ENCODE peak calls at places on chromosomes 4 and X, in ten cellular contexts. A is AG10803, C is sigmoid colon, Q is aorta, S is fibroblast of pulmonary artery, J is A673, Y is left ventricle myocardium inferior, O is adrenal gland, R is cardiac fibroblast, N is brain microvascular endothelial cell. D is an unnamed sample.

GRCh38 chr4:108982786-108983185 is 219.9 kb upstream of the ETNPPL start:
- DNase-seq in Y (no peak), O (no peak), A (peak), Q (no peak), C (no peak), N (no peak), J (peak), S (no peak), R (no peak), D (no peak)

GRCh38 chrX:47854474-47854873 is 17.8 kb downstream of the ZNF81 start:
- DNase-seq in O (peak), C (no peak), S (peak), R (peak), N (peak), Y (peak), A (peak), J (peak), Q (peak), D (peak)

GRCh38 chr4:10747186-10747585 is 62.6 kb upstream of the CLNK start:
- DNase-seq in S (no peak), O (no peak), Y (no peak), N (no peak), A (no peak), Q (no peak), R (no peak), J (no peak), C (no peak), D (no peak)

GRCh38 chrX:47562615-47563243 is 1.7 kb downstream of the ARAF start:
- DNase-seq in Q (peak), S (peak), R (peak), Y (no peak), J (peak), A (no peak), C (no peak), O (no peak), N (no peak), D (peak)

GRCh38 chrX:130120321-130120731 is 10.0 kb upstream of the ELF4 start:
- DNase-seq in A (no peak), C (no peak), J (no peak), Q (no peak), R (no peak), N (no peak), O (no peak), S (no peak), Y (no peak), D (no peak)

GRCh38 chrX:48835524-48836329 is at the start of gene PCSK1N:
- DNase-seq in A (no peak), J (peak), O (no peak), S (no peak), Y (no peak), C (no peak), Q (no peak), R (peak), N (no peak), D (no peak)

GRCh38 chrX:39759526-39760224 is 338.1 kb downstream of the BCOR start:
- DNase-seq in O (peak), N (peak), A (peak), R (peak), S (peak), C (peak), Q (no peak), J (no peak), Y (peak), D (peak)

GRCh38 chr4:182894681-182895275 is 22.4 kb downstream of the DCTD start:
- DNase-seq in S (no peak), N (no peak), R (no peak), Q (no peak), A (no peak), Y (no peak), J (no peak), O (no peak), C (no peak), D (no peak)

GRCh38 chr4:88333741-88334405 is 44.8 kb upstream of the HERC6 start:
- DNase-seq in N (no peak), C (no peak), J (no peak), Y (no peak), S (peak), O (no peak), A (peak), Q (no peak), R (peak), D (peak)

GRCh38 chr4:153060191-153060590 is 124.1 kb downstream of the FHDC1 start:
- DNase-seq in C (no peak), S (no peak), N (no peak), R (no peak), J (no peak), Y (no peak), Q (no peak), O (no peak), A (no peak), D (no peak)

GRCh38 chr4:41796545-41797210 is 48.2 kb upstream of the PHOX2B start:
- DNase-seq in J (peak), O (no peak), R (no peak), Y (no peak), A (no peak), N (no peak), Q (no peak), S (no peak), C (no peak), D (no peak)

DNA sequence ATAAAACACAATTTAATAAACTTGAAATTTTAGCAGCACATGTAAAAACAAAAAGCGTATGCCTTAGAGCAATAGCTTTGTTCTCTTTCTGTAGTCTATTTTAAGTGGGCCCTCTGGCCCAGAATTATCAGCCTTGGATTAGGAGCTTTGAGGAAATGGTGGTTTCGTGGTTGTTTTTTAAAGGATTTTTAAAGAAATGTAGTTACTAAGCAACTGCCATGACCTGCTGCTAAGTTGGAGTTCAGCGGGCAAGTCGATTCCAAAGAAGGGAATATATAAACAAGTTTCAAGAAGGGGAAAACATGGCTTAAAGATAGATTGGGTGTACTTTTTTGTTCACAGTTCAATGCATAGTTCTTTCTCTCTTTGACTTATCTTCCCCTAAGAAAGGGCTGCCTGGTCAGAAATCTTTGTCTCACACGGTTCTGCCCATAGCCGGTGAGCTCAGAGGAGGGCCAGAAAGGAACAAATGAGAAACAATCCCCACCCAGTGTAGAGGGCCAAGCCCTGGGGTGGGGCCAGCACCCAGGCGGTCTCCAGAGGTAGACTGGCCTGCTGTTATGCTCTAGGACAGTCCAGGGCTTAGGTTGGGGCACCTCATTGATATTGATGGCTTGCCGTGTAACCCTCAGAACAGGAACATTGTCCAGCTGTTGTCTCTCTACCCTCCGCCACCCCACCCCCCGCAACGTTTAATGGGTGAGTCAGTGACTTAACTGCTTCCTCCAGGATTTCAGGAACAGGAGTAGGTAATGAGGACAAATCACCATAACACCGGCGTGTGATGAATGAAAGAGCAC is 32.5 kb downstream of the DLG3 start:
- DNase-seq in C (peak), Q (peak), R (peak), O (no peak), A (peak), S (peak), N (peak), Y (no peak), J (peak), D (peak)
- H3K4me3 ChIP-seq in C (no peak), Q (no peak), R (no peak), O (no peak), A (no peak), S (no peak), N (peak), Y (no peak), J (no peak), D (no peak)

GRCh38 chr4:133389029-133389428 is 239.9 kb downstream of the PCDH10 start:
- DNase-seq in Y (no peak), R (no peak), A (no peak), N (no peak), S (no peak), Q (no peak), O (no peak), J (no peak), C (no peak), D (no peak)
- H3K4me3 ChIP-seq in Y (no peak), R (no peak), A (no peak), N (no peak), S (no peak), Q (no peak), O (no peak), J (no peak), C (no peak), D (no peak)

DNA sequence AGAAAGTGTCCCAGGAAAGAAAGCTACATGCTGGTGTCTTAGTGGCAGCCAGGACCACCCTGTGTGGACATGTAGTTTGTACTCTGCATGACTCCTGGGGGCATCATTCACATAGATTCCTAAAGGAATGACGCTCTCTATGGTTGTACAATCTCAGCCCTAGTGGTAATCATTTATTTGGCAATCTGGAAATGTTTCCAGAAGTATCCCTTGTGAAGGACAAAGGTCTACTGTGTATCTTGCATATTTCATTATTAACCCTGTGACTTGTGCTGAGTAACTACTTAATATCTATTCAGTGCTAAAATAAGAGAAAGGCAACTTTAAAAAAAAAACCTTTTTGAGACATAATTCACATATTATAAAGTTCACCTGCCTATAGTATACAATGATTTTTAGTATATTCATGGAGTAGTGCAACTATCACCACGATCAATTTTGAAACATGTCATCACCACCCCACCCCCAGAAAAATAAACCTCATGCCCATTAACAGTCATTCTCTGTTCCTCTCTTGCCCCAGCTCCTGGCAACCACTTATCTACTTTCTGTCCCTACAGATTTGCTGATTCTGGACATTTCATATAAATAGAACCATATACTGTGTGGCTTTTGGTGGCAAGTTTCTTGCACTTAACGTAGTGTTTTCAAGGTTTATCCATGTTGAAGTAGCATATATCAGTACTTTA is 51.7 kb downstream of the SHROOM3 start:
- DNase-seq in J (no peak), Q (no peak), S (no peak), A (no peak), R (no peak), Y (no peak), C (no peak), O (no peak), N (no peak), D (no peak)
- H3K4me3 ChIP-seq in J (no peak), Q (no peak), S (no peak), A (no peak), R (no peak), Y (no peak), C (no peak), O (no peak), N (no peak), D (no peak)

DNA sequence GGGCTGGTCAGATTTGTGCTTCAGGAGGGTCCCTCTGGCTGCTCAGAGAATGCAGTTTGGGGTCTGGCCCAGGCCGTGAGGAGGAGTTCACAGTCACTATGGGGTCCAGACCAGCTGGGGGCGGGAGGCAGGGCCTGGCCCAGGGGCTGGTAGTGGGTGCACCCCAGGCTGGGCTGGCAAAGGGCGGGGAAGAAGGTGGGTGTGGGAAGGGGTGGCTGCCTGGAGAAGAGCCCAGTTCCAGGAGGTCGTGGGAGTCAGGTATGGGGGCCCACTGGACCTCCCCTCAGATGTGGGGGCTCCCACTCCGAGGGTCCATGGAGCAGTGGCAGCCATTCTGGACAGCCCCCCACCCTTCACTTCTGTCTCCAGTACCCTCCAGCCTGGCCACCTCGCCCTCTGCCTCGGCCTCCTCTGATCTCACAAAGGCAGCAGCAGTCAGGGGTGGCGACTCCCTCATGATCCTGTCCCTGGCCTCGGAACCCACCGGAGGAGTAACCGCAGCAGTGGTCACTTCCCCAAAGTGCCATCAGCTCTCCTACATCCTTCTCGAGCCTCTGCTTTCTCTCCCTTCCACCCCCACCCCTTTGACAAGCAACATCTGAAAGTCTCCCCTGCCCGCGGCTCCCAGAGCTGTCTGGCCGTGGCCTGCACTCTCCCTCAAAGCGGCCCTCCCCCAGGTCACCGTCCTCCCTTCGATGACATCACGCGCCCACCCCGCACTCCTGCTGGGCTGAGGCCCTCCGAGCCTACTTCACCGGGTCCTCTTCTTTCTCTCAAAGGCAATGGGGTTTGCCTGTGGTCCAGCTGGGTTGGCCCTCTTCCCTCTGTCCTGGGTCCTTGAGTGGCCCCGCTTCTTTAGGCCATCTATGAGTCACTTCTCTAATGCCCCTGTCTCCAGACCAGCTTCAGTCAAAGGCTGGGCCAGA is 1.7 kb upstream of the SLC6A8 start:
- DNase-seq in Q (peak), S (no peak), C (peak), Y (no peak), A (no peak), J (no peak), N (no peak), R (no peak), O (no peak), D (no peak)
- H3K4me3 ChIP-seq in Q (no peak), S (no peak), C (no peak), Y (no peak), A (no peak), J (no peak), N (no peak), R (no peak), O (no peak), D (no peak)

DNA sequence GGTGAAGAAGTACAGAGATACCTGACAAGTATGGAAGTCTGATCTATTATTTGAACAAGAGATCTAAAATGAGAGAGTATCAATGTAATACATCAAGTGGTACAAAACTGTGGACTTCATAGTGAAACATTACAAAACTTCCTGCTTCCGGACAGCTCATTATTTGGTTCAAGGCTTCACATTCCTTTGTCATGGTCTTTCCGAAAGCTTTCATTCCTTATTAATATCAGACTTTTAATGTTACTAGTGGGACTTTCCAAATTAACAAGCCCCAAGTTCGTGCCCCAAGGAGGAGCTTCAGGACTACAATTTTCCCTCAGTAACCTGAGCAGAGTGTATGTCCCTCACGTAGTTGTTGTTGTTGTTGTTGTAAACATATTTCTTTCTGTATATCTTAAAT is 1.2 kb downstream of the CHIC2 start:
- DNase-seq in C (no peak), S (peak), Q (no peak), A (peak), J (no peak), Y (no peak), O (peak), N (no peak), R (peak), D (peak)
- H3K4me3 ChIP-seq in C (peak), S (peak), Q (peak), A (peak), J (peak), Y (peak), O (peak), N (peak), R (peak), D (peak)

GRCh38 chr4:56330691-56331090 is 56.6 kb downstream of the AASDH start:
- DNase-seq in S (no peak), N (peak), J (peak), O (no peak), C (no peak), R (no peak), Y (no peak), A (no peak), Q (no peak), D (peak)
- H3K4me3 ChIP-seq in S (no peak), N (no peak), J (no peak), O (no peak), C (no peak), R (no peak), Y (no peak), A (no peak), Q (no peak), D (no peak)

DNA sequence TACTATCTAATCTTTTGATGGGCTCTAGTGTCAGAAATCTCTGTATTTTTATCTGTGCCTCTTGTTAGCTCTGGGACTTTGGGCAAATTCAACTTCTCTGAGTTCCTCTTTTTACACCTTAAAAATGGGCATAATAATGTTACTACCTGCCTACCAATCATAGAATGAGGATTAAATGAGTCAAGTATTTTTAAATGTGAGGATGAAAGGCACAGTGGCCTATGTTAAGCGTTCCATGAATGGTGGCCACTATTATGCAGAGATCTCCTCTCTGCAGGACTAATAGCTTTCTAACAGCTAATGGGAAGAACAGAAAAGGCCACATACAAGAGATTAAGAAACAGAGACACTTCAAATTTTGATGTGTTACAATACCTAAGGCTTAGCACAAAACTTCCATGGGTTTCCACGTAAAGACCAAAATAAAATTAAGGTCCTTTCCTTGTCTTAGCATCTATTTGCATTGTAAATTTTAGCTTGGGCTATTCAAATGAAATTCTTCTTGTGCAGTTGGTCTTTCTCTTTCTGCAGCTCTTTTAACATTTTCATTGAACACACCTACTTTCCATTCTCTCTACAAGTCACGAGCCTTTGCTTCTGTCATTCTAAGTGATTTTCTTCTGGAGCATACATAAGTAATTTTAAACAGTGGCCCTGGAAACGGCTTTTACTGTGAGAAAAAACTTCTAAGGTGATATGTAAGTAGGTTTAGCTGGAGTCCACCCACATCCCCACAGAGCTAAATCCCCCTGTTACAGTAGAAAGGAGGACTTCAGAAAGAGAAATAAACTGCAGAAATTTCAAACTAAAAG is 117.9 kb upstream of the MED14 start:
- DNase-seq in C (no peak), Q (no peak), O (no peak), J (no peak), Y (no peak), A (no peak), S (no peak), N (no peak), R (no peak), D (no peak)
- H3K4me3 ChIP-seq in C (no peak), Q (no peak), O (no peak), J (no peak), Y (no peak), A (no peak), S (no peak), N (no peak), R (no peak), D (no peak)

DNA sequence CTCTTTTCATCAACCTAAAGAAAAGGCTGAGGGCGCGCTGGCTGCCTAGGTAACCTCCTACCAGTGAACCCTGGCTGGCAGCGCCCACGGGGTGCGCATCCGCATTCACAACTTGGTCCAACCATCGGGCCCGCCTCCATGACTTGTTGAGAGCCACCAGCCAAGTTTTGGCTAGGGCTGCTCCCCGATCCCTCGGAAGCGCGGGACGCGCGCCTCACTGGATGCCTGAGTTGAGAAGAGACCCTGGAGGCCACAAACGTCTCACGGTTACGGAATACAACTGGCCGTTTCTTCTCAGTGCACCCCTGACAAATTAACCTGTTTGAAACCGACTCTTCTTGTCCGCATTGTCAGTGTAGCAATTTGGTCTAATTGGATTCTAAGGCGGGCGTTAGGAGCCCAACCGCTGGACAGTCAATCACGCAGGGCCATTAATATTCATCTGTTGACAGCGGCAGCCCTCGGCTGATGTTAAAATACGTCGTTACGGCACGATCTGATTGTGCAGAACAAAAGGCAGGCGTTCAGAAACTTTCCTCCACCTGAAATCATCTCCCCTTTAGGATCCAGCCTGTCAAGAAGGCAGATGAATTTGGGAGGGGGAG is 1.3 kb downstream of the GPC3 start:
- DNase-seq in R (no peak), N (no peak), S (no peak), J (no peak), A (no peak), Y (no peak), O (no peak), Q (no peak), C (no peak), D (no peak)
- H3K4me3 ChIP-seq in R (no peak), N (no peak), S (no peak), J (no peak), A (no peak), Y (peak), O (no peak), Q (no peak), C (no peak), D (no peak)